ENCODE peak calls at places on chromosomes 11 and 22, in six cellular contexts. One of them, this sample, is unnamed.

GRCh38 chr22:48118654-48119053 is 1356.2 kb downstream of the TBC1D22A start:
- DNase-seq in colonic mucosa: no peak
- DNase-seq in B cell: no peak
- DNase-seq in psoas muscle: no peak
- DNase-seq in cardiac muscle cell: no peak
- DNase-seq in ACHN: no peak
- DNase-seq in this sample: no peak

GRCh38 chr11:67001332-67001731 is 21.6 kb upstream of the SYT12 start:
- DNase-seq in colonic mucosa: no peak
- DNase-seq in B cell: no peak
- DNase-seq in psoas muscle: no peak
- DNase-seq in cardiac muscle cell: no peak
- DNase-seq in ACHN: no peak
- DNase-seq in this sample: no peak

GRCh38 chr11:101474666-101475065 is 109.1 kb downstream of the TRPC6 start:
- DNase-seq in colonic mucosa: no peak
- DNase-seq in B cell: no peak
- DNase-seq in psoas muscle: no peak
- DNase-seq in cardiac muscle cell: no peak
- DNase-seq in ACHN: no peak
- DNase-seq in this sample: no peak

GRCh38 chr22:25362215-25362882 is 142.9 kb downstream of the CRYBB2 start:
- DNase-seq in colonic mucosa: peak
- DNase-seq in B cell: peak
- DNase-seq in psoas muscle: peak
- DNase-seq in cardiac muscle cell: peak
- DNase-seq in ACHN: peak
- DNase-seq in this sample: peak

GRCh38 chr22:32542332-32543019 is 67.9 kb downstream of the FBXO7 start:
- DNase-seq in colonic mucosa: no peak
- DNase-seq in B cell: no peak
- DNase-seq in psoas muscle: peak
- DNase-seq in cardiac muscle cell: no peak
- DNase-seq in ACHN: no peak
- DNase-seq in this sample: no peak

GRCh38 chr11:128628686-128629085 is 41.3 kb upstream of the ETS1 start:
- DNase-seq in colonic mucosa: no peak
- DNase-seq in B cell: no peak
- DNase-seq in psoas muscle: no peak
- DNase-seq in cardiac muscle cell: no peak
- DNase-seq in ACHN: no peak
- DNase-seq in this sample: no peak

GRCh38 chr11:62552931-62553838 is 6.6 kb upstream of the AHNAK start:
- DNase-seq in colonic mucosa: peak
- DNase-seq in B cell: peak
- DNase-seq in psoas muscle: peak
- DNase-seq in cardiac muscle cell: peak
- DNase-seq in ACHN: peak
- DNase-seq in this sample: no peak

GRCh38 chr11:44235765-44236201 is 74.2 kb downstream of the ALX4 start:
- DNase-seq in colonic mucosa: no peak
- DNase-seq in B cell: no peak
- DNase-seq in psoas muscle: no peak
- DNase-seq in cardiac muscle cell: peak
- DNase-seq in ACHN: no peak
- DNase-seq in this sample: no peak

GRCh38 chr11:108019870-108020540 is 11.3 kb downstream of the CUL5 start:
- DNase-seq in colonic mucosa: no peak
- DNase-seq in B cell: no peak
- DNase-seq in psoas muscle: peak
- DNase-seq in cardiac muscle cell: peak
- DNase-seq in ACHN: no peak
- DNase-seq in this sample: no peak

GRCh38 chr11:695606-696381 is at the start of gene TMEM80:
- DNase-seq in colonic mucosa: peak
- DNase-seq in B cell: peak
- DNase-seq in psoas muscle: peak
- DNase-seq in cardiac muscle cell: peak
- DNase-seq in ACHN: peak
- DNase-seq in this sample: peak

GRCh38 chr11:68956547-68957254 is 24.1 kb downstream of the MRGPRD start:
- DNase-seq in colonic mucosa: no peak
- DNase-seq in B cell: no peak
- DNase-seq in psoas muscle: no peak
- DNase-seq in cardiac muscle cell: no peak
- DNase-seq in ACHN: no peak
- DNase-seq in this sample: no peak

This sample was measured in HuH-7.5.